ENCODE peak calls at places on chromosome 16, in ten cellular contexts. F is CD8-positive, alpha-beta T cell; J is Peyer's patch; B is kidney; P is neuronal stem cell; V is GM23338; N is right atrium auricular region; K is tibial artery; E is adrenal gland; W is neural progenitor cell. I is an unnamed sample.

GRCh38 chr16:76428858-76429257 is 151.7 kb downstream of the CNTNAP4 start:
- DNase-seq in F (no peak), W (no peak), J (no peak), P (no peak), N (no peak), V (no peak), B (no peak), K (no peak), E (no peak), I (peak; percentile 58)

GRCh38 chr16:83968483-83968865 is 430 bp downstream of the NECAB2 start:
- DNase-seq in N (no peak), J (no peak), E (no peak), P (no peak), B (no peak), K (no peak), W (peak; percentile 70), F (no peak), V (no peak), I (no peak)

GRCh38 chr16:75494696-75495601 is at the start of gene CHST6:
- DNase-seq in E (peak; percentile 48), P (peak; percentile 69), W (peak; percentile 84), J (no peak), F (no peak), N (no peak), B (peak; percentile 82), V (peak; percentile 91), K (no peak), I (no peak)

GRCh38 chr16:52353249-52353648 is 193.7 kb downstream of the TOX3 start:
- DNase-seq in N (no peak), J (no peak), E (no peak), W (no peak), P (no peak), B (no peak), V (no peak), F (no peak), K (no peak), I (no peak)

GRCh38 chr16:66427036-66427446 is at the start of gene BEAN1:
- DNase-seq in W (peak; percentile 81), F (no peak), J (peak; percentile 27), P (no peak), V (peak; percentile 56), E (no peak), B (no peak), N (no peak), K (no peak), I (peak; percentile 17)

GRCh38 chr16:62445909-62446308 is 409.7 kb upstream of the CDH8 start:
- DNase-seq in W (no peak), J (no peak), E (no peak), N (no peak), P (no peak), B (no peak), K (no peak), F (no peak), V (no peak), I (no peak)

GRCh38 chr16:11011326-11011725 is 67.0 kb downstream of the CLEC16A start:
- DNase-seq in V (no peak), J (no peak), W (no peak), B (no peak), F (no peak), N (no peak), K (no peak), E (no peak), P (no peak), I (no peak)

GRCh38 chr16:52964290-52964689 is 88.4 kb downstream of the CHD9NB start:
- DNase-seq in J (no peak), W (peak; percentile 89), P (peak; percentile 69), E (no peak), V (peak; percentile 22), F (no peak), B (no peak), K (no peak), N (no peak), I (peak; percentile 1)

DNA sequence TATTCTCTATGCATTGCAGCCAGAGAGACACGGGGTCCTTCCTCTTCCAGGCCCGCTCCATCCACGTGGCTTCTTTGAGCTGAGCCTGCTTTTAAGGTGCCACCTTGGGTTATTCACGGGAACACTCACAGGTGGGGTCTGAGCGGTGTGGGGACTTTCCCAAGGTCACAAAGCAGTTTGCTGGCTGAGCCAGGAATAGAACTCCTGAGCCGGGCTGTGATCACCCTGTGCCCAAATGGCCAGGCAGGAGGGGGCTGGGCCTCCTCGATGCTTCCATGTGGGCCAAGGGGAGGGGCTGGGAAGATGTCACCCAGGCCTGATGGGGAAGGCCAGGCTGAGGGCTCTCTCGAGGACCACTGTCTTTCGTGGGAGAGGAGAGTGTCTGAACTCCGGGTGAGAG is 13.0 kb upstream of the GSE1 start:
- DNase-seq in V (no peak), F (no peak), J (no peak), E (no peak), K (no peak), W (no peak), N (no peak), B (no peak), P (no peak), I (no peak)
- H3K36me3 ChIP-seq in V (no peaks in the 10 kb centered on the region), F (no peaks in the 10 kb centered on the region), J (no peaks in the 10 kb centered on the region), E (no peaks in the 10 kb centered on the region), K (no peaks in the 10 kb centered on the region), W (no peaks in the 10 kb centered on the region), N (no peaks in the 10 kb centered on the region), B (no peaks in the 10 kb centered on the region), P (no peaks in the 10 kb centered on the region), I (no peaks in the 10 kb centered on the region)

GRCh38 chr16:88713568-88714419 is 7.5 kb downstream of the CTU2 start:
- DNase-seq in J (no peak), V (no peak), W (no peak), P (no peak), F (no peak), B (no peak), N (no peak), E (no peak), K (no peak), I (peak; percentile 18)

GRCh38 chr16:88710556-88710955 is 4.3 kb downstream of the CTU2 start:
- DNase-seq in P (no peak), B (no peak), N (no peak), V (no peak), E (no peak), K (no peak), F (no peak), W (no peak), J (no peak), I (no peak)

GRCh38 chr16:88713054-88713453 is 6.8 kb downstream of the CTU2 start:
- DNase-seq in F (no peak), N (no peak), W (no peak), J (no peak), E (no peak), V (no peak), K (no peak), P (no peak), B (no peak), I (no peak)

GRCh38 chr16:88711750-88712340 is 5.5 kb downstream of the CTU2 start:
- DNase-seq in K (no peak), E (no peak), J (no peak), N (no peak), W (no peak), B (no peak), F (no peak), P (no peak), V (no peak), I (no peak)

GRCh38 chr16:88712362-88712979 is 6.2 kb downstream of the CTU2 start:
- DNase-seq in E (no peak), J (no peak), B (no peak), K (no peak), F (no peak), P (no peak), V (no peak), W (no peak), N (no peak), I (no peak)
- H3K36me3 ChIP-seq in E (no peaks in the 10 kb centered on the region), J (no peaks in the 10 kb centered on the region), B (peaks cover 11% of the 10 kb centered on the region), K (peaks cover 44% of the 10 kb centered on the region), F (peaks cover 11% of the 10 kb centered on the region), P (peaks cover 36% of the 10 kb centered on the region), V (no peaks in the 10 kb centered on the region), W (no peaks in the 10 kb centered on the region), N (peaks cover 39% of the 10 kb centered on the region), I (peaks cover 4% of the 10 kb centered on the region)

DNA sequence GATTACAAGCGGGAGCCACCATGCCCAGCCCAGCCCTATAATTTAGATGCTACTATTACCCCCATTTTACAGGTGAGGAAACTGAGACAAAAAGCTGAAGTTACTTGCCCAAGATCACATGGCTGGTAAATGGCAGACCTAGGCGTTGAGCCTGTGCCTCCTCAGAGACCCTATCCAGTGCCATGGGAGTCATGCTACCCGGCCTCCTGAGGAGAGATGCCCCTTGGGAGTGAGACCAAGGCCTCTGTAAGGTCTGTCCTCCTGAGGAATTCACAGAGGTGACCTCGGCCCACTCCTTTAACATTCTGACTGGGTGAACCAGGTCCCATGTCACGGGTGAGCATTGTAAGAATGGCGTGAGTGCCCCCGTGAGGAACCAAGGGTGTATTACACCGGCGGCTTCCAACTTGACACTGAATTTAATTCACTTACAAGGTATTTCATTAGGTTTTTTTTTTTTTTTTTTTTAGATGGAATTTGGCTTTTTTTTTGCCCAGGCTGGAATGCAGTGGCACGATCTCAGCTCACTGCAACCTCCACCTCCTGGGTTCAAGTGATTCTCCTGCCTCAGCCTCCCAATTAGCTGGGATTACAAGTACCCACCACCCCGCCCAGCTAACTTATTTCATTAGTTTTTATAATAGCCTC is 95.7 kb downstream of the ABCC6 start:
- DNase-seq in F (peak; percentile 47), K (peak; percentile 82), E (peak; percentile 81), P (peak; percentile 66), N (peak; percentile 77), W (peak; percentile 80), J (peak; percentile 85), V (peak; percentile 93), B (peak; percentile 81), I (peak; percentile 74)
- H3K36me3 ChIP-seq in F (peaks cover 35% of the 10 kb centered on the region), K (peaks cover 50% of the 10 kb centered on the region), E (no peaks in the 10 kb centered on the region), P (peaks cover 3% of the 10 kb centered on the region), N (peaks cover 30% of the 10 kb centered on the region), W (peaks cover 4% of the 10 kb centered on the region), J (no peaks in the 10 kb centered on the region), V (peaks cover 36% of the 10 kb centered on the region), B (peaks cover 12% of the 10 kb centered on the region), I (peaks cover 8% of the 10 kb centered on the region)

GRCh38 chr16:89550421-89550988 is 10.0 kb upstream of the RPL13 start:
- DNase-seq in E (no peak), J (no peak), B (no peak), W (no peak), P (no peak), F (no peak), K (no peak), N (no peak), V (no peak), I (no peak)

GRCh38 chr16:89552913-89553312 is 7.6 kb upstream of the RPL13 start:
- DNase-seq in E (no peak), N (no peak), V (no peak), F (no peak), W (no peak), K (no peak), J (no peak), P (no peak), B (no peak), I (no peak)

GRCh38 chr16:89553733-89554132 is 6.7 kb upstream of the RPL13 start:
- DNase-seq in V (no peak), K (no peak), P (no peak), N (no peak), F (no peak), B (no peak), E (no peak), W (no peak), J (no peak), I (no peak)

GRCh38 chr16:89554343-89554742 is 6.1 kb upstream of the RPL13 start:
- DNase-seq in P (no peak), V (no peak), E (no peak), W (no peak), F (no peak), B (no peak), N (no peak), K (no peak), J (no peak), I (no peak)

DNA sequence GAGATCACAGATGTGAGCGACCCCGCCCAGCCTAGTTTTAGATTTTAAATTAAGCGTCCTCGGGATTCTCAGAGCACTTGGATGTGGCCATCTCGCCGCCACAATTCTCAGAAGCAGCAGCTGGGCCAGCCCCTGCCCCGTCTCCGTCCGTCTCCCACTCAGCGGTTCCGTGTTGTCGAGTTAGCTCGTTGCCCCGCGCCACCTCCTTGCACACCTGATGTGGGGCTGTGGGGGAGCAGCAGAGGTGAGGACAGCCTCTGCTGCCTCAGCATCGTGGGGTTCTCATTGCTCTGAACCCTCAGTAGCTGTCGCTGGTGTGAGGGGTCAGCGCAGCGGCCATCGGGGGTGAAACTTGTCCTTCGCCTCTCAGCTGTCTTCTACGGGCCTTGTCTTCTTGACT is 8.2 kb upstream of the RPL13 start:
- DNase-seq in V (no peak), B (no peak), P (no peak), W (no peak), F (no peak), N (no peak), J (no peak), E (no peak), K (no peak), I (no peak)
- H3K36me3 ChIP-seq in V (peaks cover 23% of the 10 kb centered on the region), B (peaks cover 29% of the 10 kb centered on the region), P (peaks cover 99% of the 10 kb centered on the region), W (no peaks in the 10 kb centered on the region), F (peaks cover 12% of the 10 kb centered on the region), N (peaks cover 82% of the 10 kb centered on the region), J (no peaks in the 10 kb centered on the region), E (no peaks in the 10 kb centered on the region), K (peaks cover 84% of the 10 kb centered on the region), I (peaks cover 2% of the 10 kb centered on the region)